ENCODE peak calls at places on chromosomes 12 and 14, in four cellular contexts. One of them, this sample, is unnamed.

GRCh38 chr12:46459111-46459510 is 86.5 kb upstream of the SLC38A2 start:
- DNase-seq in epithelial cell of esophagus: peak
- DNase-seq in HEK293T: no peak
- DNase-seq in Karpas-422: no peak
- DNase-seq in this sample: no peak

GRCh38 chr14:69014829-69015259 is 35.7 kb upstream of the ACTN1 start:
- DNase-seq in Karpas-422: no peak
- DNase-seq in HEK293T: no peak
- DNase-seq in epithelial cell of esophagus: peak
- DNase-seq in this sample: no peak

GRCh38 chr12:131618303-131618658 is 92.6 kb upstream of the SFSWAP start:
- DNase-seq in Karpas-422: peak
- DNase-seq in HEK293T: no peak
- DNase-seq in epithelial cell of esophagus: no peak
- DNase-seq in this sample: peak

GRCh38 chr14:53295985-53296582 is 143.0 kb upstream of the DDHD1 start:
- DNase-seq in Karpas-422: peak
- DNase-seq in epithelial cell of esophagus: peak
- DNase-seq in HEK293T: peak
- DNase-seq in this sample: no peak

GRCh38 chr14:71688576-71688975 is 243.7 kb upstream of the RGS6 start:
- DNase-seq in epithelial cell of esophagus: peak
- DNase-seq in Karpas-422: no peak
- DNase-seq in HEK293T: no peak
- DNase-seq in this sample: no peak

GRCh38 chr14:20413785-20414117 is 450 bp upstream of the TEP1 start:
- DNase-seq in Karpas-422: peak
- DNase-seq in epithelial cell of esophagus: no peak
- DNase-seq in HEK293T: no peak
- DNase-seq in this sample: no peak

GRCh38 chr12:94534278-94534677 is 74.6 kb upstream of the CEP83 start:
- DNase-seq in HEK293T: no peak
- DNase-seq in epithelial cell of esophagus: no peak
- DNase-seq in Karpas-422: no peak
- DNase-seq in this sample: no peak

GRCh38 chr14:92641306-92641705 is 107.1 kb downstream of the LGMN start:
- DNase-seq in epithelial cell of esophagus: no peak
- DNase-seq in Karpas-422: no peak
- DNase-seq in HEK293T: no peak
- DNase-seq in this sample: no peak

GRCh38 chr14:49971156-49972141 is 78.6 kb downstream of the ARF6 start:
- DNase-seq in epithelial cell of esophagus: no peak
- DNase-seq in HEK293T: no peak
- DNase-seq in Karpas-422: peak
- DNase-seq in this sample: no peak

GRCh38 chr12:114995891-114996290 is 311.9 kb upstream of the TBX3 start:
- DNase-seq in epithelial cell of esophagus: no peak
- DNase-seq in HEK293T: no peak
- DNase-seq in Karpas-422: no peak
- DNase-seq in this sample: no peak

GRCh38 chr12:53061404-53062010 is 11.6 kb downstream of the TNS2 start:
- DNase-seq in Karpas-422: peak
- DNase-seq in HEK293T: no peak
- DNase-seq in epithelial cell of esophagus: no peak
- DNase-seq in this sample: no peak

GRCh38 chr12:54428050-54429013 is 9.3 kb upstream of the ITGA5 start:
- DNase-seq in Karpas-422: no peak
- DNase-seq in epithelial cell of esophagus: peak
- DNase-seq in HEK293T: no peak
- DNase-seq in this sample: no peak

GRCh38 chr12:120994059-120994458 is 15.7 kb downstream of the HNF1A start:
- DNase-seq in epithelial cell of esophagus: no peak
- DNase-seq in Karpas-422: no peak
- DNase-seq in HEK293T: no peak
- DNase-seq in this sample: no peak

GRCh38 chr14:64234877-64235651 is 59.1 kb downstream of the ESR2 start:
- DNase-seq in HEK293T: no peak
- DNase-seq in epithelial cell of esophagus: peak
- DNase-seq in Karpas-422: peak
- DNase-seq in this sample: no peak

GRCh38 chr12:2691340-2692111 is 103.2 kb upstream of the FKBP4 start:
- DNase-seq in epithelial cell of esophagus: peak
- DNase-seq in HEK293T: no peak
- DNase-seq in Karpas-422: peak
- DNase-seq in this sample: peak

GRCh38 chr12:18428416-18428815 is 167.1 kb downstream of the PIK3C2G start:
- DNase-seq in epithelial cell of esophagus: peak
- DNase-seq in HEK293T: no peak
- DNase-seq in Karpas-422: no peak
- DNase-seq in this sample: no peak

GRCh38 chr12:106115450-106115849 is 23.3 kb downstream of the NUAK1 start:
- DNase-seq in epithelial cell of esophagus: no peak
- DNase-seq in Karpas-422: no peak
- DNase-seq in HEK293T: no peak
- DNase-seq in this sample: no peak

GRCh38 chr12:59929091-59929490 is 333.3 kb downstream of the SLC16A7 start:
- DNase-seq in HEK293T: no peak
- DNase-seq in epithelial cell of esophagus: peak
- DNase-seq in Karpas-422: no peak
- DNase-seq in this sample: no peak

GRCh38 chr14:94665121-94665520 is 52.9 kb downstream of the SERPINA3 start:
- DNase-seq in epithelial cell of esophagus: no peak
- DNase-seq in Karpas-422: no peak
- DNase-seq in HEK293T: no peak
- DNase-seq in this sample: no peak

GRCh38 chr14:88228519-88229236 is 94.4 kb downstream of the KCNK10 start:
- DNase-seq in HEK293T: no peak
- DNase-seq in Karpas-422: no peak
- DNase-seq in epithelial cell of esophagus: peak
- DNase-seq in this sample: no peak